ENCODE peak calls at places on chromosomes 7 and 10, in nine cellular contexts. W is foreskin fibroblast; X is AG08395; O is stromal cell of bone marrow; P is nucleus accumbens; R is AG09309; G is stimulated activated CD4-positive, alpha-beta T cell treated with anti-CD3 and anti-CD28 coated beads, Interleukin-2, amount 100 ng/mL, for 48 hours; L is stimulated activated effector memory CD8-positive, alpha-beta T cell treated with anti-CD3 and anti-CD28 coated beads, Interleukin-12 subunit alpha, Interleukin-12 subunit beta, amount 100 ng/mL, for 72 hours; K is heart left ventricle. E is an unnamed sample.
A peak's percentile ranks its signal among the peaks of the same experiment; 100 is the strongest.

GRCh38 chr10:104330168-104331117 is 7.8 kb downstream of the ITPRIP start:
- DNase-seq in W (peak; percentile 84), X (peak; percentile 71), O (peak; percentile 92), P (no peak), R (peak; percentile 88), G (no peak), L (no peak), K (peak; percentile 63), E (peak; percentile 90)

GRCh38 chr7:4791738-4792536 is 16.5 kb downstream of the AP5Z1 start:
- DNase-seq in W (peak; percentile 39), X (peak; percentile 86), O (no peak), P (peak; percentile 62), R (no peak), G (peak; percentile 79), L (peak; percentile 78), K (peak; percentile 62), E (peak; percentile 92)

GRCh38 chr10:92839191-92840085 is 8.9 kb upstream of the EXOC6 start:
- DNase-seq in W (peak; percentile 31), X (peak; percentile 13), O (no peak), P (no peak), R (no peak), G (peak; percentile 66), L (peak; percentile 73), K (peak; percentile 65), E (peak; percentile 88)

GRCh38 chr7:133822816-133823552 is 304.2 kb upstream of the LRGUK start:
- DNase-seq in W (no peak), X (no peak), O (no peak), P (no peak), R (no peak), G (no peak), L (no peak), K (no peak), E (no peak)

GRCh38 chr7:157007470-157008066 is 2.9 kb downstream of the MNX1 start:
- DNase-seq in W (no peak), X (no peak), O (no peak), P (no peak), R (no peak), G (no peak), L (no peak), K (no peak), E (no peak)

GRCh38 chr10:11782793-11783557 is 40.2 kb upstream of the PROSER2 start:
- DNase-seq in W (peak; percentile 25), X (peak; percentile 69), O (peak; percentile 33), P (no peak), R (no peak), G (no peak), L (no peak), K (no peak), E (no peak)

GRCh38 chr10:75733135-75733890 is 301.9 kb downstream of the LRMDA start:
- DNase-seq in W (no peak), X (no peak), O (no peak), P (no peak), R (no peak), G (no peak), L (no peak), K (no peak), E (no peak)

GRCh38 chr10:4136121-4136520 is 351.1 kb upstream of the KLF6 start:
- DNase-seq in W (no peak), X (no peak), O (no peak), P (no peak), R (no peak), G (no peak), L (no peak), K (no peak), E (no peak)

GRCh38 chr10:45422207-45422606 is 48.2 kb downstream of the ALOX5 start:
- DNase-seq in W (no peak), X (no peak), O (no peak), P (no peak), R (no peak), G (no peak), L (no peak), K (no peak), E (no peak)

GRCh38 chr10:77638766-77639101 is 1.1 kb upstream of the KCNMA1 start:
- DNase-seq in W (no peak), X (no peak), O (no peak), P (no peak), R (no peak), G (no peak), L (no peak), K (no peak), E (no peak)

GRCh38 chr7:71886066-71886465 is 526.1 kb downstream of the CALN1 start:
- DNase-seq in W (no peak), X (no peak), O (no peak), P (no peak), R (no peak), G (no peak), L (no peak), K (no peak), E (no peak)

GRCh38 chr7:134605978-134606923 is 40.4 kb upstream of the BPGM start:
- DNase-seq in W (peak; percentile 45), X (peak; percentile 60), O (no peak), P (peak; percentile 11), R (no peak), G (peak; percentile 53), L (peak; percentile 73), K (peak; percentile 47), E (peak; percentile 85)

GRCh38 chr10:123573236-123574147 is 92.7 kb upstream of the GPR26 start:
- DNase-seq in W (no peak), X (peak; percentile 39), O (no peak), P (no peak), R (no peak), G (peak; percentile 43), L (peak; percentile 54), K (no peak), E (peak; percentile 79)

GRCh38 chr7:76073335-76073990 is 25.6 kb downstream of the MDH2 start:
- DNase-seq in W (no peak), X (no peak), O (no peak), P (no peak), R (no peak), G (no peak), L (no peak), K (no peak), E (no peak)

GRCh38 chr7:151677581-151678226 is 158.0 kb upstream of the RHEB start:
- DNase-seq in W (no peak), X (no peak), O (no peak), P (no peak), R (no peak), G (no peak), L (no peak), K (no peak), E (no peak)

GRCh38 chr10:34251177-34251576 is 563.9 kb downstream of the PARD3 start:
- DNase-seq in W (no peak), X (no peak), O (no peak), P (no peak), R (no peak), G (no peak), L (no peak), K (no peak), E (no peak)

GRCh38 chr7:102149416-102149815 is 137.3 kb upstream of the SH2B2 start:
- DNase-seq in W (no peak), X (no peak), O (no peak), P (no peak), R (no peak), G (no peak), L (no peak), K (no peak), E (no peak)

GRCh38 chr7:45921381-45921698 is 268 bp upstream of the IGFBP3 start:
- DNase-seq in W (no peak), X (no peak), O (no peak), P (no peak), R (no peak), G (no peak), L (no peak), K (no peak), E (no peak)

GRCh38 chr7:35816514-35816913 is 15.7 kb downstream of the SEPTIN7 start:
- DNase-seq in W (no peak), X (no peak), O (no peak), P (no peak), R (no peak), G (no peak), L (no peak), K (no peak), E (no peak)

GRCh38 chr7:99733448-99733847 is 1.5 kb downstream of the CYP3A7 start:
- DNase-seq in W (no peak), X (no peak), O (no peak), P (no peak), R (no peak), G (peak; percentile 10), L (no peak), K (no peak), E (no peak)

GRCh38 chr10:103535595-103535994 is 42.1 kb downstream of the NEURL1 start:
- DNase-seq in W (no peak), X (no peak), O (no peak), P (no peak), R (no peak), G (no peak), L (no peak), K (no peak), E (no peak)

GRCh38 chr7:107661081-107661864 is 645 bp downstream of the SLC26A4 start:
- DNase-seq in W (peak; percentile 51), X (no peak), O (no peak), P (no peak), R (no peak), G (peak; percentile 41), L (peak; percentile 77), K (peak; percentile 63), E (peak; percentile 83)

GRCh38 chr10:13971586-13972475 is 358.9 kb downstream of the FRMD4A start:
- DNase-seq in W (peak; percentile 54), X (peak; percentile 40), O (no peak), P (no peak), R (no peak), G (no peak), L (no peak), K (no peak), E (no peak)

GRCh38 chr7:1024876-1025746 is 19.2 kb upstream of the GPR146 start:
- DNase-seq in W (no peak), X (no peak), O (no peak), P (no peak), R (no peak), G (no peak), L (no peak), K (no peak), E (no peak)